ENCODE peak calls at places on chromosomes 5 and 9, in nine cellular contexts. A is NCI-H187 treated with DMSO at 0.1 percent for 48 hours, K is cardiac muscle cell, X is DND-41, P is amniotic epithelial cell, N is cardiac fibroblast, W is dorsolateral prefrontal cortex, Y is K562, S is HL-60. E is an unnamed sample.

GRCh38 chr5:40547994-40548575 is 131.6 kb upstream of the PTGER4 start:
- DNase-seq in A (no peak), K (no peak), X (no peak), P (peak), N (no peak), W (no peak), Y (no peak), S (no peak), E (no peak)

GRCh38 chr5:2697446-2698200 is 53.9 kb downstream of the IRX2 start:
- DNase-seq in A (no peak), K (no peak), X (no peak), P (no peak), N (no peak), W (no peak), Y (peak), S (no peak), E (no peak)

GRCh38 chr9:91813261-91813795 is 136.7 kb downstream of the ROR2 start:
- DNase-seq in A (no peak), K (no peak), X (no peak), P (no peak), N (no peak), W (no peak), Y (no peak), S (no peak), E (no peak)

GRCh38 chr9:69542048-69542447 is 130.1 kb downstream of the APBA1 start:
- DNase-seq in A (no peak), K (no peak), X (no peak), P (no peak), N (no peak), W (no peak), Y (no peak), S (no peak), E (no peak)

GRCh38 chr5:43773032-43773830 is 170.3 kb downstream of the NNT start:
- DNase-seq in A (no peak), K (no peak), X (peak), P (peak), N (peak), W (no peak), Y (no peak), S (peak), E (no peak)

GRCh38 chr9:107631788-107632187 is 142.2 kb upstream of the KLF4 start:
- DNase-seq in A (no peak), K (no peak), X (no peak), P (no peak), N (peak), W (no peak), Y (no peak), S (no peak), E (no peak)

GRCh38 chr9:101465330-101465915 is 29.8 kb upstream of the ALDOB start:
- DNase-seq in A (no peak), K (peak), X (peak), P (peak), N (peak), W (peak), Y (peak), S (peak), E (peak)

GRCh38 chr9:95073042-95073607 is 244.4 kb downstream of the FANCC start:
- DNase-seq in A (no peak), K (peak), X (no peak), P (no peak), N (no peak), W (no peak), Y (no peak), S (no peak), E (no peak)

GRCh38 chr5:175279506-175279905 is 164.5 kb downstream of the DRD1 start:
- DNase-seq in A (no peak), K (no peak), X (no peak), P (no peak), N (no peak), W (no peak), Y (no peak), S (no peak), E (no peak)

GRCh38 chr9:40927260-40927631 is 201.2 kb downstream of the FOXD4L6 start:
- DNase-seq in A (no peak), K (no peak), X (no peak), P (no peak), N (no peak), W (no peak), Y (no peak), S (no peak), E (no peak)

GRCh38 chr9:72855890-72856523 is 96.8 kb downstream of the ALDH1A1 start:
- DNase-seq in A (no peak), K (no peak), X (no peak), P (no peak), N (no peak), W (no peak), Y (no peak), S (no peak), E (no peak)

GRCh38 chr5:148808864-148809642 is 17.4 kb upstream of the ADRB2 start:
- DNase-seq in A (no peak), K (peak), X (no peak), P (no peak), N (no peak), W (no peak), Y (no peak), S (no peak), E (no peak)

GRCh38 chr5:16628376-16628775 is 11.6 kb upstream of the RETREG1 start:
- DNase-seq in A (no peak), K (no peak), X (no peak), P (no peak), N (no peak), W (no peak), Y (no peak), S (no peak), E (no peak)

GRCh38 chr5:31702709-31703108 is 63.8 kb downstream of the PDZD2 start:
- DNase-seq in A (no peak), K (no peak), X (no peak), P (no peak), N (no peak), W (no peak), Y (no peak), S (no peak), E (no peak)